ENCODE peak calls at places on chromosomes 6 and 20, in eight cellular contexts. X is hippocampal formation, E is KBM-7, H is iris pigment epithelial cell, A is choroid plexus epithelial cell, O is right atrium auricular region, I is lower lobe of right lung, T is NCI-H1105. B is an unnamed sample.

GRCh38 chr20:49813305-49813974 is 812 bp downstream of the SLC9A8 start:
- DNase-seq in X (no peak), E (no peak), H (no peak), A (no peak), O (no peak), I (no peak), T (no peak), B (no peak)

GRCh38 chr20:48283470-48284110 is 498.3 kb upstream of the SULF2 start:
- DNase-seq in X (peak), E (no peak), H (peak), A (peak), O (no peak), I (peak), T (no peak), B (peak)

GRCh38 chr20:33585413-33585812 is 76.7 kb upstream of the C20orf144 start:
- DNase-seq in X (no peak), E (no peak), H (no peak), A (no peak), O (no peak), I (no peak), T (no peak), B (no peak)

GRCh38 chr6:2753743-2754142 is 3.0 kb upstream of the MYLK4 start:
- DNase-seq in X (no peak), E (no peak), H (no peak), A (no peak), O (no peak), I (no peak), T (no peak), B (no peak)

GRCh38 chr6:42984924-42985475 is 630 bp downstream of the PPP2R5D start:
- DNase-seq in X (no peak), E (peak), H (peak), A (peak), O (no peak), I (no peak), T (no peak), B (no peak)

GRCh38 chr6:112882381-112882780 is 535.3 kb downstream of the RFPL4B start:
- DNase-seq in X (no peak), E (no peak), H (peak), A (no peak), O (no peak), I (no peak), T (no peak), B (no peak)

GRCh38 chr6:209432-210103 is 82.7 kb upstream of the DUSP22 start:
- DNase-seq in X (no peak), E (no peak), H (no peak), A (no peak), O (no peak), I (no peak), T (no peak), B (no peak)

GRCh38 chr6:128275030-128275429 is 245.4 kb downstream of the PTPRK start:
- DNase-seq in X (no peak), E (no peak), H (peak), A (peak), O (no peak), I (no peak), T (no peak), B (no peak)

GRCh38 chr20:41221614-41222218 is 84.4 kb downstream of the PLCG1 start:
- DNase-seq in X (peak), E (no peak), H (no peak), A (no peak), O (no peak), I (no peak), T (no peak), B (no peak)

GRCh38 chr6:45265246-45265645 is 62.9 kb upstream of the RUNX2 start:
- DNase-seq in X (no peak), E (no peak), H (peak), A (peak), O (no peak), I (no peak), T (no peak), B (no peak)

GRCh38 chr6:11675610-11676009 is 103.0 kb downstream of the ADTRP start:
- DNase-seq in X (no peak), E (peak), H (no peak), A (peak), O (no peak), I (no peak), T (no peak), B (no peak)

GRCh38 chr6:57198926-57199636 is 23.0 kb downstream of the RAB23 start:
- DNase-seq in X (no peak), E (no peak), H (peak), A (no peak), O (no peak), I (no peak), T (no peak), B (no peak)

GRCh38 chr6:5507056-5507722 is 245.9 kb downstream of the FARS2 start:
- DNase-seq in X (no peak), E (no peak), H (no peak), A (no peak), O (no peak), I (no peak), T (no peak), B (peak)

GRCh38 chr20:36116813-36117441 is 37.6 kb upstream of the EPB41L1 start:
- DNase-seq in X (no peak), E (no peak), H (peak), A (peak), O (no peak), I (no peak), T (no peak), B (no peak)

GRCh38 chr6:95679981-95680380 is 102.6 kb downstream of the MANEA start:
- DNase-seq in X (no peak), E (no peak), H (no peak), A (no peak), O (no peak), I (no peak), T (no peak), B (no peak)

GRCh38 chr6:46381579-46381978 is 109.7 kb downstream of the RCAN2 start:
- DNase-seq in X (no peak), E (no peak), H (no peak), A (no peak), O (no peak), I (no peak), T (no peak), B (no peak)

GRCh38 chr6:16157909-16158308 is 29.0 kb downstream of the MYLIP start:
- DNase-seq in X (no peak), E (peak), H (no peak), A (no peak), O (no peak), I (no peak), T (peak), B (no peak)

GRCh38 chr6:35480176-35480575 is 12.0 kb downstream of the RPL10A start:
- DNase-seq in X (no peak), E (no peak), H (no peak), A (no peak), O (no peak), I (no peak), T (no peak), B (no peak)

GRCh38 chr6:108203189-108204119 is 37.6 kb downstream of the NR2E1 start:
- DNase-seq in X (no peak), E (no peak), H (peak), A (no peak), O (no peak), I (no peak), T (no peak), B (peak)

GRCh38 chr20:48056218-48056617 is 270.9 kb upstream of the SULF2 start:
- DNase-seq in X (no peak), E (no peak), H (no peak), A (no peak), O (no peak), I (no peak), T (no peak), B (no peak)

GRCh38 chr6:7086488-7086887 is 21.3 kb upstream of the RREB1 start:
- DNase-seq in X (no peak), E (peak), H (peak), A (peak), O (no peak), I (peak), T (no peak), B (no peak)

GRCh38 chr20:9112541-9113515 is 43.9 kb downstream of the PLCB4 start:
- DNase-seq in X (no peak), E (no peak), H (peak), A (peak), O (no peak), I (no peak), T (no peak), B (no peak)

GRCh38 chr6:98828991-98829411 is 5.4 kb upstream of the POU3F2 start:
- DNase-seq in X (no peak), E (no peak), H (no peak), A (no peak), O (no peak), I (no peak), T (peak), B (no peak)

GRCh38 chr6:144181639-144182038 is 31.3 kb downstream of the STX11 start:
- DNase-seq in X (no peak), E (peak), H (no peak), A (no peak), O (no peak), I (no peak), T (no peak), B (no peak)

GRCh38 chr20:56442381-56443365 is 25.8 kb upstream of the RTF2 start:
- DNase-seq in X (no peak), E (peak), H (no peak), A (no peak), O (no peak), I (no peak), T (no peak), B (no peak)